ENCODE peak calls at places on chromosomes 7 and 10, in ten cellular contexts. D is osteoblast, P is fibroblast of lung, E is IMR-90, T is ovary, K is esophagus squamous epithelium, B is A549, S is PC-3, J is tibial nerve, Y is tibial artery. H is an unnamed sample.

GRCh38 chr7:42123716-42124115 is 113.3 kb downstream of the GLI3 start:
- DNase-seq in D (no peak), P (no peak), E (no peak), T (peak; percentile 27), K (no peak), B (no peak), S (no peak), J (no peak), Y (no peak), H (no peak)

GRCh38 chr7:80357530-80357929 is 154.3 kb downstream of the GNAT3 start:
- DNase-seq in D (no peak), P (no peak), E (peak; percentile 61), T (no peak), K (no peak), B (no peak), S (no peak), J (no peak), Y (no peak), H (no peak)

GRCh38 chr7:93883078-93883916 is 7.3 kb downstream of the TFPI2 start:
- DNase-seq in D (no peak), P (peak; percentile 43), E (no peak), T (no peak), K (no peak), B (no peak), S (no peak), J (no peak), Y (no peak), H (no peak)

GRCh38 chr7:142866361-142867096 is 11.7 kb downstream of the EPHB6 start:
- DNase-seq in D (peak; percentile 88), P (peak; percentile 11), E (no peak), T (peak; percentile 42), K (no peak), B (peak; percentile 67), S (peak; percentile 73), J (no peak), Y (no peak), H (no peak)

GRCh38 chr7:105796365-105796764 is 80.0 kb downstream of the ATXN7L1 start:
- DNase-seq in D (no peak), P (peak; percentile 66), E (peak; percentile 80), T (no peak), K (no peak), B (no peak), S (no peak), J (no peak), Y (no peak), H (no peak)

GRCh38 chr10:17795807-17796596 is 13.1 kb upstream of the MRC1 start:
- DNase-seq in D (no peak), P (no peak), E (no peak), T (no peak), K (no peak), B (no peak), S (no peak), J (no peak), Y (no peak), H (no peak)

GRCh38 chr10:46291817-46292572 is 5.2 kb downstream of the ANTXRL start:
- DNase-seq in D (no peak), P (no peak), E (no peak), T (peak; percentile 8), K (no peak), B (no peak), S (no peak), J (no peak), Y (peak; percentile 52), H (no peak)

GRCh38 chr7:35415411-35415822 is 161.5 kb upstream of the TBX20 start:
- DNase-seq in D (no peak), P (no peak), E (no peak), T (no peak), K (no peak), B (no peak), S (no peak), J (no peak), Y (no peak), H (no peak)

GRCh38 chr7:143205560-143206293 is 16.1 kb upstream of the TAS2R40 start:
- DNase-seq in D (no peak), P (peak; percentile 9), E (no peak), T (no peak), K (no peak), B (no peak), S (no peak), J (peak; percentile 24), Y (no peak), H (no peak)

GRCh38 chr7:139623518-139623917 is 100.0 kb downstream of the CLEC2L start:
- DNase-seq in D (no peak), P (no peak), E (peak; percentile 17), T (no peak), K (no peak), B (no peak), S (no peak), J (no peak), Y (no peak), H (no peak)

GRCh38 chr7:21844742-21845141 is 101.0 kb downstream of the CDCA7L start:
- DNase-seq in D (no peak), P (peak; percentile 1), E (no peak), T (no peak), K (no peak), B (no peak), S (no peak), J (no peak), Y (no peak), H (no peak)

GRCh38 chr10:121087688-121088087 is 236.5 kb downstream of the WDR11 start:
- DNase-seq in D (no peak), P (no peak), E (no peak), T (no peak), K (no peak), B (no peak), S (no peak), J (no peak), Y (no peak), H (no peak)

GRCh38 chr7:99919814-99920618 is 686 bp upstream of the TRIM4 start:
- DNase-seq in D (no peak), P (peak; percentile 7), E (peak; percentile 9), T (no peak), K (no peak), B (no peak), S (no peak), J (no peak), Y (no peak), H (no peak)

GRCh38 chr10:32197423-32197822 is 141.2 kb upstream of the KIF5B start:
- DNase-seq in D (no peak), P (peak; percentile 51), E (peak; percentile 11), T (no peak), K (no peak), B (no peak), S (peak; percentile 5), J (no peak), Y (no peak), H (no peak)

GRCh38 chr7:151233111-151233701 is 923 bp downstream of the CHPF2 start:
- DNase-seq in D (peak; percentile 99), P (peak; percentile 88), E (peak; percentile 89), T (no peak), K (no peak), B (peak; percentile 72), S (peak; percentile 76), J (no peak), Y (peak; percentile 78), H (peak; percentile 67)

GRCh38 chr10:24503627-24504320 is 219.9 kb downstream of the ARHGAP21 start:
- DNase-seq in D (no peak), P (peak; percentile 79), E (peak; percentile 90), T (no peak), K (no peak), B (peak; percentile 34), S (peak; percentile 69), J (peak; percentile 51), Y (no peak), H (peak; percentile 52)

GRCh38 chr10:124124123-124124768 is 30.8 kb upstream of the CHST15 start:
- DNase-seq in D (peak; percentile 71), P (no peak), E (no peak), T (no peak), K (no peak), B (no peak), S (no peak), J (no peak), Y (no peak), H (no peak)
- H3K27ac ChIP-seq in D (no peak overlapping the region), P (no peak overlapping the region), E (no peak overlapping the region), T (no peak overlapping the region), K (no peak overlapping the region), B (no peak overlapping the region), S (no peak overlapping the region), J (no peak overlapping the region), Y (no peak overlapping the region), H (no peak overlapping the region)

GRCh38 chr10:3136336-3136735 is 36.2 kb downstream of the PITRM1 start:
- DNase-seq in D (no peak), P (no peak), E (peak; percentile 10), T (peak; percentile 68), K (no peak), B (no peak), S (no peak), J (no peak), Y (peak; percentile 74), H (no peak)
- H3K27ac ChIP-seq in D (peak overlapping the region; percentile 75), P (peak overlapping the region; percentile 43), E (no peak overlapping the region), T (no peak overlapping the region), K (no peak overlapping the region), B (no peak overlapping the region), S (no peak overlapping the region), J (no peak overlapping the region), Y (no peak overlapping the region), H (peak overlapping the region; percentile 74)

DNA sequence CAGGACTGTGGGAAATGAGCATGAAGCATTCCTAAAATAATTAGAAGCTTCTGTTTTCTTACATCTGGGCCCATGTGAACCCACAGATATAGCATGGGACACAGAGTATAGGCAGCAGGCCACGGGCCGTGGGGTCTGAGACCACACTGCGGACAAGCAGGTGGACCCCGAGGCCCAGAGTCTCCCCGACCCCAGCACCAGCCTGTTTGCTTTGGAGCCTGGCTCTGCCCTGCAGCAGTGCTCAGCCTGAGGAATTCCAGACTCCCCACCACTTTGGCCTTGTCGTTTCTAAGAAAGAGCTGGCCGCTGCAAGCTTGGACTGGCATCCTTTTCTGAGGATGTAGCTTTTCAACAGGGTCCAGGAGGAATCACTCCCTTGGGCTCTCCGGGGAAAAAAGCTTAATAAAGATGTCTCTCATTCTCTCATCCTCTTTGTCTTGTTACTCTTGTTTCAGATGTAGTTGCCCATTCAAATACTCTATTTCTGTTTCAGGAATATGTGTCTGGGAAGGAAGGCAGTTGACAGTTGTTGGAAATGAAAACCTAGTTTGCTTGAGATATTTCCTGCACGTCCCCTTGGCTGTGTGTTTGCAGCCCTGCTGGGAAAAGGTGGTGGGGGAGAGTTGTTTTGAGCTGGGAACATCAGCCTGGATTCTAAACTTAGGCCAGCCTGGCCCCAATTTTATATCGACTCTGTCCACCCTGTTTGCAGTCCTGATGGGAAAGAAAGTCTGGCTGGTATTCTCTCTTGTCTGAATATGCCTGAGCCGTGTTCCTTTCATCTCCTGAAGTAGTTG is 178.9 kb downstream of the CCDC3 start:
- DNase-seq in D (peak; percentile 65), P (no peak), E (no peak), T (no peak), K (no peak), B (no peak), S (no peak), J (no peak), Y (no peak), H (no peak)
- H3K27ac ChIP-seq in D (no peak overlapping the region), P (no peak overlapping the region), E (no peak overlapping the region), T (no peak overlapping the region), K (no peak overlapping the region), B (no peak overlapping the region), S (no peak overlapping the region), J (no peak overlapping the region), Y (peak overlapping the region; percentile 62), H (no peak overlapping the region)

DNA sequence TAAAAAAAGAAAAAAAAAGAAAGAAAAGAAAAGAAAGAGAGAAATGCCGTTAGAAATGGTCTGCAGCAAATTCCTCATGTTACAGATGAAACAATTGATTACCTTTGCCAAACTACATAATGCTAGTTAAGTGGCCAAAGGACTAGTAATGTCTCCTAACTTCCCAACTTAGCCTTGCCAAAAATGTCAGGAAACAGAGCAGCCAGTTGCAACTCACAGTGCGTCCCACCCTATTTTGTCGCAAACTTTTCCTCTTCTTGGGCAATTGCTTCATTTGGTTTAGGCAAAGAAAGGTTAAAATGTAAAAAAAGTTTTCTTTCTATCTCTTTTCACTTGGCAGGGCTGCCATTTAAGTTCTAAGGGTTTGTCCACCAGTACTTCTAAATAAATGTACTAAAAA is 53.1 kb downstream of the APBB1IP start:
- DNase-seq in D (no peak), P (no peak), E (no peak), T (no peak), K (no peak), B (no peak), S (no peak), J (no peak), Y (no peak), H (no peak)
- H3K27ac ChIP-seq in D (no peak overlapping the region), P (no peak overlapping the region), E (no peak overlapping the region), T (no peak overlapping the region), K (no peak overlapping the region), B (peak overlapping the region; percentile 95), S (no peak overlapping the region), J (no peak overlapping the region), Y (no peak overlapping the region), H (peak overlapping the region; percentile 75)